ENCODE peak calls at places on chromosomes 6 and 20, in four cellular contexts. One of them, this sample, is unnamed.

GRCh38 chr6:87641065-87641692 is 51.2 kb downstream of the ORC3 start:
- DNase-seq in ACHN: no peak
- DNase-seq in amniotic stem cell: no peak
- DNase-seq in PC-9: no peak
- DNase-seq in this sample: no peak

GRCh38 chr20:38091447-38092216 is 58.1 kb downstream of the RPRD1B start:
- DNase-seq in PC-9: no peak
- DNase-seq in ACHN: no peak
- DNase-seq in amniotic stem cell: no peak
- DNase-seq in this sample: no peak

GRCh38 chr20:62962891-62963613 is 10.5 kb downstream of the SLC17A9 start:
- DNase-seq in PC-9: no peak
- DNase-seq in amniotic stem cell: no peak
- DNase-seq in ACHN: no peak
- DNase-seq in this sample: no peak

GRCh38 chr6:135951169-135951568 is 99.7 kb downstream of the PDE7B start:
- DNase-seq in amniotic stem cell: no peak
- DNase-seq in ACHN: no peak
- DNase-seq in PC-9: no peak
- DNase-seq in this sample: no peak

GRCh38 chr6:89400050-89400449 is 12.0 kb downstream of the RRAGD start:
- DNase-seq in ACHN: no peak
- DNase-seq in PC-9: no peak
- DNase-seq in amniotic stem cell: no peak
- DNase-seq in this sample: no peak

GRCh38 chr20:61932711-61933480 is 132.8 kb downstream of the TAF4 start:
- DNase-seq in amniotic stem cell: no peak
- DNase-seq in PC-9: no peak
- DNase-seq in ACHN: no peak
- DNase-seq in this sample: no peak

GRCh38 chr6:42025790-42026311 is 24.5 kb upstream of the TAF8 start:
- DNase-seq in ACHN: no peak
- DNase-seq in amniotic stem cell: no peak
- DNase-seq in PC-9: no peak
- DNase-seq in this sample: no peak

GRCh38 chr6:167229586-167229985 is 61.5 kb upstream of the UNC93A start:
- DNase-seq in ACHN: no peak
- DNase-seq in amniotic stem cell: no peak
- DNase-seq in PC-9: no peak
- DNase-seq in this sample: no peak

GRCh38 chr20:20014659-20015058 is 2.5 kb upstream of the NAA20 start:
- DNase-seq in amniotic stem cell: no peak
- DNase-seq in PC-9: no peak
- DNase-seq in ACHN: no peak
- DNase-seq in this sample: no peak

GRCh38 chr6:39791850-39792500 is at the start of gene DAAM2:
- DNase-seq in amniotic stem cell: no peak
- DNase-seq in ACHN: no peak
- DNase-seq in PC-9: no peak
- DNase-seq in this sample: no peak

GRCh38 chr6:167710521-167710920 is 116.2 kb upstream of the AFDN start:
- DNase-seq in ACHN: no peak
- DNase-seq in amniotic stem cell: no peak
- DNase-seq in PC-9: no peak
- DNase-seq in this sample: no peak

GRCh38 chr6:32212076-32212760 is 11.6 kb downstream of the NOTCH4 start:
- DNase-seq in PC-9: no peak
- DNase-seq in ACHN: no peak
- DNase-seq in amniotic stem cell: no peak
- DNase-seq in this sample: no peak

GRCh38 chr6:136677344-136677743 is 114.9 kb downstream of the MAP3K5 start:
- DNase-seq in ACHN: no peak
- DNase-seq in amniotic stem cell: no peak
- DNase-seq in PC-9: no peak
- DNase-seq in this sample: no peak

This sample was measured in HT-29.